ENCODE peak calls at places on chromosome 2, in seven cellular contexts. E is HCT116, Z is SK-N-SH, Y is H1, T is HepG2, K is K562, F is GM12878. S is an unnamed sample.

GRCh38 chr2:68190991-68191731 is 33.5 kb downstream of the PNO1 start:
- DNase-seq in E (peak), Z (no peak), Y (no peak), T (peak), K (no peak), F (no peak), S (peak)

GRCh38 chr2:224472827-224473226 is 70.9 kb upstream of the FAM124B start:
- DNase-seq in E (no peak), Z (no peak), Y (no peak), T (no peak), K (no peak), F (no peak), S (no peak)

GRCh38 chr2:17536416-17536815 is 4.1 kb upstream of the VSNL1 start:
- DNase-seq in E (no peak), Z (no peak), Y (no peak), T (no peak), K (no peak), F (no peak), S (no peak)

GRCh38 chr2:138708682-138709241 is 71.4 kb downstream of the NXPH2 start:
- DNase-seq in E (no peak), Z (no peak), Y (no peak), T (no peak), K (no peak), F (no peak), S (no peak)

GRCh38 chr2:230896346-230897115 is 28.5 kb downstream of the GPR55 start:
- DNase-seq in E (no peak), Z (no peak), Y (no peak), T (no peak), K (no peak), F (no peak), S (no peak)

GRCh38 chr2:58535182-58535581 is 294.1 kb upstream of the FANCL start:
- DNase-seq in E (no peak), Z (no peak), Y (no peak), T (no peak), K (no peak), F (no peak), S (no peak)

GRCh38 chr2:187003611-187004010 is 154.6 kb upstream of the ZSWIM2 start:
- DNase-seq in E (no peak), Z (no peak), Y (no peak), T (no peak), K (no peak), F (no peak), S (no peak)

GRCh38 chr2:45992021-45992745 is 305.0 kb upstream of the EPAS1 start:
- DNase-seq in E (no peak), Z (no peak), Y (no peak), T (peak), K (no peak), F (no peak), S (no peak)

GRCh38 chr2:212979046-212979612 is 172.3 kb downstream of the IKZF2 start:
- DNase-seq in E (no peak), Z (no peak), Y (no peak), T (no peak), K (no peak), F (no peak), S (no peak)

GRCh38 chr2:62293490-62294212 is 97.7 kb downstream of the B3GNT2 start:
- DNase-seq in E (no peak), Z (peak), Y (peak), T (peak), K (no peak), F (no peak), S (no peak)

GRCh38 chr2:15159751-15160177 is 401.4 kb downstream of the NBAS start:
- DNase-seq in E (peak), Z (peak), Y (no peak), T (peak), K (peak), F (no peak), S (peak)

GRCh38 chr2:95008311-95008710 is 17.2 kb upstream of the MAL start:
- DNase-seq in E (no peak), Z (no peak), Y (no peak), T (no peak), K (no peak), F (no peak), S (no peak)

GRCh38 chr2:126244937-126245336 is 411.0 kb upstream of the GYPC start:
- DNase-seq in E (no peak), Z (peak), Y (peak), T (peak), K (peak), F (peak), S (peak)

GRCh38 chr2:240629968-240630770 is 4.9 kb downstream of the GPR35 start:
- DNase-seq in E (no peak), Z (peak), Y (no peak), T (no peak), K (no peak), F (no peak), S (no peak)

GRCh38 chr2:107376910-107377309 is 449.8 kb upstream of the RGPD4 start:
- DNase-seq in E (no peak), Z (no peak), Y (no peak), T (no peak), K (no peak), F (no peak), S (no peak)

DNA sequence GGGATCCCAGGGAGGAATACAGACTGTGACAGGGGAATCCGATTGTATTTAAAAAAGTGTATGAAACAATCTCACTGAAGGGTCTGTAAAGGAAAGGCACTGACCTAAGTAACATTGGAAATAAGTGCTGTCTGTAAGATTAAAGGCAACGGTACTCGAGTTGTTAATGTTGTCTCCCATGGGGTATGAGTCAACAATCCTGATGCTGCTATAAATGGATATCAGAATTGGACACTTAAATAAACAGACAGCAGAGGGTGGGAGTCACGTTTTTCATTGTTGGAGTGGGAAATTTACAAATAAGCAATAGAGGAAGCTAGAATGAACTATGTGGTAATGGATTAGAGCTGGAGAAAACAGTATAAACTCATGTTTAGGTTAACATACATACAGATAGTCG is 452.4 kb upstream of the RGPD4 start:
- DNase-seq in E (no peak), Z (no peak), Y (no peak), T (no peak), K (no peak), F (no peak), S (no peak)
- TF ChIP-seq SIN3A in E (no peak), Z (no peak), Y (no peak), T (no peak), K (no peak), F (no peak), S (no peak)

GRCh38 chr2:161158882-161159281 is 1.3 kb upstream of the TANK start:
- DNase-seq in E (no peak), Z (no peak), Y (no peak), T (no peak), K (no peak), F (no peak), S (no peak)

GRCh38 chr2:161163438-161163837 is 3.2 kb downstream of the TANK start:
- DNase-seq in E (no peak), Z (no peak), Y (no peak), T (no peak), K (no peak), F (no peak), S (no peak)

GRCh38 chr2:161161074-161161577 is 898 bp downstream of the TANK start:
- DNase-seq in E (no peak), Z (no peak), Y (no peak), T (peak), K (peak), F (no peak), S (no peak)

GRCh38 chr2:161159829-161160225 is 401 bp upstream of the TANK start:
- DNase-seq in E (no peak), Z (no peak), Y (no peak), T (no peak), K (no peak), F (no peak), S (no peak)

GRCh38 chr2:161160226-161161073 is at the start of gene TANK:
- DNase-seq in E (peak), Z (peak), Y (peak), T (peak), K (peak), F (peak), S (peak)
- TF ChIP-seq CTCF in E (no peak), Z (peak), Y (no peak), T (no peak), K (no peak), F (no peak), S (no peak)

GRCh38 chr2:10297191-10297700 is 5.5 kb upstream of the HPCAL1 start:
- DNase-seq in E (no peak), Z (no peak), Y (no peak), T (no peak), K (no peak), F (no peak), S (no peak)
- TF ChIP-seq SIN3A in E (no peak), Z (no peak), Y (no peak), T (no peak), K (no peak), F (no peak), S (no peak)

DNA sequence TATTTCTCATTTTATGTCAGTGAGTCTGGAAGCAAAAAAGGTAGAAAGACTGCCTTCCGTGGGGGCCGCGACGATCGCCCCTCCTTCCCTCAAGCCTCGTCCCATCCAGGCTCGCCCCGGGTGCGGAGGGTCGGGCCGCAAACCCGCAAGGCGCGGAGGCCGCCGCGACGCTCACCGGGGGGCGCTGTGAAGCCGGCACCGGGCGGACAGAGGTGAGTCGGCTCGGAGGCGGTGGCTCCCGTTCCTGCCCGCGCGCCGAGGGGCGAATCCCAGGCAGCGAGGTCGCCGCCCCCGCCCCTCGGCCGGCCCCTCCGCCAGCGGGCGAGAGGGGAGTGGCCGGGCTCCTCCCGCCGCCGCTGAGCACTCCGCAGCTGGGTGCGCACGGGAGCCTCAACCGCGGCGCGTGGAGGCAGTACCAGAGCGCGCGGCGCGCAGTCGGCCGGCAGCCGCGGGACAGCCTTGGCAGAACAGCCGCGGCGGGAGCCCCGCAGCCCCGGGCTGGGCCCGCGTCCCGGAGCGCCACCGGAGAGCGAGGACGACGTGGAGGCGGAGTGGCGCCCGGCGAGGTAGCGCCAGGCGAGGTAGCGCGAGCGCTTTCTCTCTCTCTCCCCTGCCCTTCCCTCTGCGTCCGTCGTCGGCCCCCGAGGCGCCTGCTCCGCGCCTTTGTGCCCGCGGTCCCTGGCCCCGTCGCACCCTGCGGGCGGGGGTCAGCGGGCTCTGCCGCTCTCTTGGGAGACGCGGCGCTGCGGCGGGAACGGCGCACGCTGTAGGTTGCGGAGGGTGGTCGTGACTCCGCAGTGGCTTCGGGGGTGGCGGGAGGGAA is at the start of gene MYO1B:
- DNase-seq in E (peak), Z (peak), Y (peak), T (peak), K (peak), F (no peak), S (no peak)
- TF ChIP-seq CTCF in E (peak), Z (peak), Y (peak), T (peak), K (no peak), F (peak), S (peak)

DNA sequence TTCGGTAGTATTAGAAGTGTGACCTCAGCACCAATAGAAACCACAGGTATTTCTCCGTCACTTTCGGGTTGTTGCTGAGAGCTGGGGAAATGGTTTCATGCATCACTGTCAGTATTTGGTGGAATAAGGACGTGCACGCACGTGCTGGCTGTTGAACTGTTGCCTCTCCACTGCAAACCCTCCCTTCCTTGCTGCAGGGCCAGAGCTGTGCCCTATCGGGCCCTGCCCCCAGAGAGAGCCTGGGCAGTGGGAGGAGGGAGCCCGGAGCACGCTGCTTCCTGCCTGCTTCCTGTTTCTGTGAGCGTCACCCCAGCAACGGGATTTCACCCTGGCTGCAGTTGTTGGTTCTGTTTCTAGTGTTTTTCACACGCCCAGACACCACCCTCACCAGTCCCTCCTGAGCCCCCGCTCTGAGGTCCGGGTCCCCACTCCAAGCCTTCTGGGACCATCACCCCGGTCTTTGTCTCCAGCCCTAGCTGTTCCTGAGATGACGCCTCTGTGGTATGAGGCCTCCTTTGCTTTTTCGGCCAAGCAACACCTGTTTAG is 47.4 kb downstream of the LRRFIP1 start:
- DNase-seq in E (no peak), Z (peak), Y (no peak), T (peak), K (no peak), F (peak), S (no peak)
- TF ChIP-seq SIN3A in E (no peak), Z (peak), Y (peak), T (peak), K (no peak), F (peak), S (peak)

DNA sequence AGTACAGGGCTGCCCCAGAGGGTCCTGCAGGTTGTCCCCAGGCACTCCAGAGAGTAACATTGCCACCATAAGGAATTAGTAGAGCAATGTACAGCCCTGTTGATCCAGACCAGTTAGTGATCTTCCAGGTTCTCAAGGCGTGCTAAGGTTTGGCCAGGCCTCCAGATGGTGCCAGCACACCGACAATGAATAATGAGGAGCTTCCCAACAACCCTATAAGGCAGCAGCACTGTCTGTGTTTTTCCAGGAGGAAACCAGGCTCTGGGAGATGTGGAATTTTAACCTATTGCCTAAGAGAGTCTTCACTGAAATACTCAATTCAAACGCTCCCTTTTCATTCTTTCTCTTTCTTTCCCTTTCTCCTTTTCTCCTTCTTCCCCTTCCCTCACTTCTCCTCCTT is 122.1 kb downstream of the MGAT5 start:
- DNase-seq in E (no peak), Z (peak), Y (no peak), T (peak), K (no peak), F (no peak), S (no peak)
- TF ChIP-seq CTCF in E (peak), Z (peak), Y (peak), T (peak), K (peak), F (no peak), S (peak)

GRCh38 chr2:85324639-85325465 is 2.9 kb downstream of the TGOLN2 start:
- DNase-seq in E (no peak), Z (no peak), Y (no peak), T (peak), K (no peak), F (no peak), S (no peak)
- TF ChIP-seq SIN3A in E (no peak), Z (no peak), Y (no peak), T (peak), K (no peak), F (no peak), S (no peak)

GRCh38 chr2:1590611-1591460 is 153.5 kb downstream of the PXDN start:
- DNase-seq in E (no peak), Z (peak), Y (no peak), T (no peak), K (no peak), F (no peak), S (no peak)

GRCh38 chr2:1591461-1591770 is 152.9 kb downstream of the PXDN start:
- DNase-seq in E (no peak), Z (no peak), Y (no peak), T (no peak), K (no peak), F (no peak), S (no peak)

GRCh38 chr2:1593371-1594205 is 150.7 kb downstream of the PXDN start:
- DNase-seq in E (peak), Z (peak), Y (no peak), T (no peak), K (no peak), F (no peak), S (peak)

GRCh38 chr2:1594281-1595171 is 149.8 kb downstream of the PXDN start:
- DNase-seq in E (no peak), Z (no peak), Y (no peak), T (no peak), K (no peak), F (no peak), S (no peak)

DNA sequence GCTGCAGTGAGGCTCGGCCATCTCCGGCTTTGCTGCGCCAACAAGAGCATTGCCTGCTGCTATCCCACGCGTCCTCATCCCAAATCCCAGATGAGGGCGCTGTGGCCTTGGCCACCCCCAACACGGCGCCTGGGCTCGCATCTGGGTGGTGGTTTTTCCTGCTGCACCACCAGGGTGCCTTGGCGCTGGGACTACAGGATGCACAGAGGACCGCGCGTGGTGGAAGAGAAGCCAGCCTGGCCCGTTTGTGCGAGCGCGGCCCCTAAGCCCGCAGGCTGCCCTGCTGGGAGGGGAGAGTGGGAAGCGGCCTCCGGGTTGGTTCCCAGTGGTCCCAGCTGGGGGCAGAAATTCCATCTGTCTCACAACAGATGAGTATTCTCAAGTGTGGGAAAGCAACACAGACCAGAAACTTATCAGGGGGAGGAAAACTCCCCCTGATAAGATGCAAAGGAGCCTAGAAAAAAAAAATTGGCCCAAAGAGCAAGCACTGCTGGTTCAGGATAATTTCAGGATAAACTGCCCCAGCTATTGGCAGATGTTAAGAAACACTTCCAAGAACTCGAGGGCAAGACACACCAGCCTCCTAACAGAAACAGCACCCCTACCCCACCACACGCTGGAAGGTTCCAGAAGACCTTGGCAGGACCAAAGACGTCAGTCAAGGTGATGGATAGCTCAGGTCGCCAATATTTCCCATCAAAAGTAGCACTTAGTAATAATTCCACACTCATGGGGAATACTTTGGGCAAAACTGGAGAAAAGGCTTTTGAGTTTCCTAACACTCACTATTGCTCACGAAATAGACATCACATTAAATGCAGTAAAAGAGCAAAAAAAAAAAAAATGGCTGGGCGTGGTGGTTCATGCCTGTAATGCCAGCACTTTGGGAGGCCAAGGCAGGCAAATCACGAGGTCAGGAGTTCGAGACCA is 152.1 kb downstream of the PXDN start:
- DNase-seq in E (peak), Z (peak), Y (peak), T (no peak), K (no peak), F (no peak), S (no peak)
- TF ChIP-seq CTCF in E (peak), Z (peak), Y (peak), T (peak), K (peak), F (no peak), S (peak)

S was measured in Panc1.